ENCODE peak calls at places on chromosomes 6 and 20, in seven cellular contexts. R, C, M, I, P, H and E are unnamed samples.

GRCh38 chr6:43736211-43736786 is 33.7 kb upstream of the VEGFA start:
- DNase-seq in R (no peak), C (no peak), M (no peak), I (no peak), P (no peak), H (no peak), E (no peak)

GRCh38 chr6:136959471-136959891 is 37.4 kb downstream of the SLC35D3 start:
- DNase-seq in R (no peak), C (no peak), M (no peak), I (no peak), P (no peak), H (no peak), E (no peak)

GRCh38 chr6:144395014-144395413 is 109.9 kb downstream of the UTRN start:
- DNase-seq in R (no peak), C (no peak), M (no peak), I (no peak), P (no peak), H (no peak), E (no peak)

GRCh38 chr6:31836676-31837611 is 9.4 kb downstream of the HSPA1B start:
- DNase-seq in R (peak), C (no peak), M (no peak), I (no peak), P (peak), H (no peak), E (no peak)

GRCh38 chr20:57680131-57680716 is 29.6 kb downstream of the PMEPA1 start:
- DNase-seq in R (peak), C (no peak), M (no peak), I (no peak), P (peak), H (no peak), E (no peak)

GRCh38 chr6:127466416-127466815 is 7.2 kb upstream of the KIAA0408 start:
- DNase-seq in R (no peak), C (no peak), M (no peak), I (no peak), P (no peak), H (no peak), E (no peak)

GRCh38 chr6:34332255-34333198 is 59.9 kb downstream of the NUDT3 start:
- DNase-seq in R (no peak), C (no peak), M (no peak), I (no peak), P (peak), H (no peak), E (no peak)

GRCh38 chr6:167096991-167097390 is 25.9 kb upstream of the CCR6 start:
- DNase-seq in R (no peak), C (no peak), M (no peak), I (no peak), P (no peak), H (no peak), E (no peak)

GRCh38 chr6:22098623-22099022 is 198.2 kb downstream of the PRL start:
- DNase-seq in R (no peak), C (no peak), M (no peak), I (no peak), P (no peak), H (no peak), E (no peak)

GRCh38 chr6:107488174-107488874 is 1.6 kb upstream of the SOBP start:
- DNase-seq in R (peak), C (no peak), M (no peak), I (no peak), P (no peak), H (no peak), E (no peak)

GRCh38 chr20:8963330-8963729 is 105.6 kb upstream of the PLCB4 start:
- DNase-seq in R (no peak), C (no peak), M (no peak), I (no peak), P (no peak), H (no peak), E (no peak)

GRCh38 chr6:169668203-169668847 is 33.5 kb downstream of the WDR27 start:
- DNase-seq in R (no peak), C (no peak), M (no peak), I (no peak), P (no peak), H (no peak), E (no peak)

GRCh38 chr6:35392111-35392702 is 49.8 kb downstream of the PPARD start:
- DNase-seq in R (no peak), C (peak), M (no peak), I (no peak), P (no peak), H (no peak), E (peak)

GRCh38 chr6:35392773-35393672 is 50.7 kb downstream of the PPARD start:
- DNase-seq in R (no peak), C (no peak), M (no peak), I (no peak), P (no peak), H (no peak), E (no peak)

GRCh38 chr6:35388023-35388422 is 45.7 kb downstream of the PPARD start:
- DNase-seq in R (no peak), C (no peak), M (no peak), I (no peak), P (peak), H (no peak), E (no peak)

GRCh38 chr6:35388772-35389352 is 46.5 kb downstream of the PPARD start:
- DNase-seq in R (no peak), C (no peak), M (no peak), I (no peak), P (no peak), H (no peak), E (no peak)

GRCh38 chr6:35391240-35391968 is 49.0 kb downstream of the PPARD start:
- DNase-seq in R (peak), C (no peak), M (no peak), I (no peak), P (no peak), H (no peak), E (no peak)
- TF ChIP-seq CTCF in R (no peak), C (no peak), M (no peak), I (no peak), P (no peak), H (no peak), E (no peak)

GRCh38 chr6:55065020-55065419 is 109.3 kb upstream of the HCRTR2 start:
- DNase-seq in R (no peak), C (no peak), M (no peak), I (no peak), P (no peak), H (no peak), E (no peak)

DNA sequence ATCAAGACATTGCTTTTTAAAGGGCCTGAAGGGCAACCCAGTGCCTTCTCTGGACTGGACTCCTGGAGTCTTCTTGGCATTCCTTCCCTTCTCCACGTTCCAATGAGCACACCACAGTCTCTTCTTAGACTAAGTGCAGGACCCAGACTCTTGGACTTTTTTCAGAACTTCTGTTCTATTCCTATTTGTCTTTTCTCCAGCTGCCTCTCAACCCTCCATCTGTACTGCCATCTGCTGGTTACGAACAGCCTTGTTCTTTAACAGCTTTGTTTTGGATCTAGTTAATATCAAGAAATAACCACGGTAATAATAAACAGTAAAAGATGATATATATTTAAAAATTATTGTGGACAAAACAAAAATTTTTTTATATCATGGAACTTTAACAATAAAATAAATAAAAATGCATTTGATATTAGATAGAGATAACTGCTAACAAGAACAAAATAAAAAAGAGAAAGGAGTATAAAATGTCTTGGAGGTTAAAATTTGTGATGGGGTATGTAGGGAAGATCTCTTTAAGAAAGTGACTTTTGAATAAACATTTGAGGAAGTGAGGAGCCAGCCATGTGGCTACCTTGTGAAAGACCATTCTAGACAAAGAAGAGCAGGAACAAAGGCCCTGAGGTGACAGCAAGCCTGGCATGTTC is 105.1 kb upstream of the HCRTR2 start:
- DNase-seq in R (peak), C (no peak), M (peak), I (no peak), P (peak), H (no peak), E (no peak)
- TF ChIP-seq CTCF in R (peak), C (no peak), M (peak), I (peak), P (peak), H (peak), E (no peak)

DNA sequence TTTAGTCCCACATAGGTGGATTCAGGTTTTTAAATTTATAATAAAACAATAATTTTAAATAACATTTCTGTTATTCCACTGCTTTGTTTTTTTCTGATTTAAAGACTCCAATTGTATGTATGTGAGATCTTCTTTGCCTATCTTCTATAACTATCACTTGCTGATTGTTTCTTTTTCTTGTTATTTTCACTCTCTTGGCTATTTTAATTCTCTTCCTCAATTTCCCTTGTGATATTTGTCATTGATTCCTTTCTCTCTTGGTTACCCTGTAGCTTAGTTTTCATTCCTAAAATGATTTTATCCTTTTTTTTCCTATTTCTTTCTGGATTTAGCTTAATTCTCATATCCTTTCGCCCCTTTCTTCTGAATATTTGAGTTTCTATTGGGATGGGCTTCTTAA is 227.3 kb upstream of the TENT5A start:
- DNase-seq in R (no peak), C (no peak), M (no peak), I (no peak), P (no peak), H (no peak), E (no peak)
- TF ChIP-seq CTCF in R (no peak), C (no peak), M (no peak), I (no peak), P (no peak), H (no peak), E (no peak)

GRCh38 chr20:45848421-45848820 is 8.8 kb downstream of the ACOT8 start:
- DNase-seq in R (no peak), C (no peak), M (no peak), I (no peak), P (no peak), H (no peak), E (no peak)
- TF ChIP-seq CTCF in R (no peak), C (no peak), M (no peak), I (no peak), P (no peak), H (no peak), E (no peak)

GRCh38 chr6:85677243-85677956 is 34.7 kb upstream of the SYNCRIP start:
- DNase-seq in R (peak), C (no peak), M (no peak), I (no peak), P (peak), H (no peak), E (no peak)
- TF ChIP-seq CTCF in R (peak), C (peak), M (no peak), I (no peak), P (no peak), H (no peak), E (no peak)

GRCh38 chr6:24664049-24664987 is 2.4 kb downstream of the TDP2 start:
- DNase-seq in R (no peak), C (no peak), M (no peak), I (no peak), P (no peak), H (no peak), E (no peak)

GRCh38 chr6:24666616-24667377 is at the start of the genes ACOT13 and TDP2:
- DNase-seq in R (peak), C (peak), M (peak), I (peak), P (peak), H (peak), E (peak)

GRCh38 chr6:24668997-24669361 is 2.1 kb downstream of the ACOT13 start:
- DNase-seq in R (no peak), C (no peak), M (no peak), I (no peak), P (no peak), H (no peak), E (no peak)

GRCh38 chr6:24666097-24666615 is 543 bp downstream of the TDP2 start:
- DNase-seq in R (peak), C (peak), M (peak), I (no peak), P (peak), H (no peak), E (no peak)

DNA sequence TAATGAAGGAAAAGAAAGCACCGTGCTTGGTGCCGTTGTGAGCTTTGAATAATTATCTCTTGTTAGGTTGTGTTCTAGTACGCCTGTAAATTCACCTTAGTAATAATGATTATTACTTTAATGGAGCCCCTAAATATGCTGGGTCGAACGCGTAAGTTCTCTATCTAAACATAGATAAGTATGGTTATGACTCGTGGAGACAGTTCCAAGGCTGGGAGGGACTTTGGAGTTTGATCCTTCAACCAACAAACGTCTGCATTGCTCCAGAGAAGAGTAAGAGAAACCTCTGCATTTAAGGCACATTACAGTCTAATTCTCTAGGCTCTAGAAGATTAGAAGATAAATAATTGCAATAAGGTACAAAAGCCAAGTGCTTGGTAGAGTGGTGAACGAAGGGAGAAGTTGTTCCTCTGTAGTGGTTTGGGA is 514 bp downstream of the ACOT13 start:
- DNase-seq in R (peak), C (no peak), M (no peak), I (no peak), P (peak), H (no peak), E (no peak)
- TF ChIP-seq CTCF in R (no peak), C (no peak), M (no peak), I (no peak), P (no peak), H (no peak), E (no peak)